ENCODE peak calls at places on chromosomes 3 and 15, in nine cellular contexts. C, H, G, F, O, T, X, L and Y are unnamed samples.

GRCh38 chr3:152539191-152539764 is 270.5 kb downstream of the MBNL1 start:
- DNase-seq in C (no peak), H (no peak), G (no peak), F (no peak), O (no peak), T (peak; percentile 12), X (no peak), L (no peak), Y (no peak)

GRCh38 chr3:15797600-15798303 is at the start of gene ANKRD28:
- DNase-seq in C (peak; percentile 37), H (peak; percentile 45), G (peak; percentile 96), F (no peak), O (no peak), T (no peak), X (no peak), L (no peak), Y (peak; percentile 15)

GRCh38 chr15:63815796-63816533 is 17.8 kb downstream of the HERC1 start:
- DNase-seq in C (no peak), H (no peak), G (peak; percentile 44), F (no peak), O (no peak), T (no peak), X (no peak), L (no peak), Y (no peak)

GRCh38 chr3:58015524-58015915 is 7.3 kb downstream of the FLNB start:
- DNase-seq in C (no peak), H (no peak), G (no peak), F (no peak), O (no peak), T (no peak), X (no peak), L (no peak), Y (no peak)

GRCh38 chr3:106208979-106209378 is 340.2 kb upstream of the CBLB start:
- DNase-seq in C (no peak), H (no peak), G (peak; percentile 77), F (no peak), O (no peak), T (no peak), X (no peak), L (no peak), Y (no peak)

GRCh38 chr3:9690451-9691450 is 12.9 kb upstream of the CPNE9 start:
- DNase-seq in C (no peak), H (no peak), G (peak; percentile 50), F (no peak), O (no peak), T (no peak), X (no peak), L (no peak), Y (no peak)

GRCh38 chr3:151944356-151944755 is 70.9 kb downstream of the SUCNR1 start:
- DNase-seq in C (no peak), H (no peak), G (no peak), F (no peak), O (no peak), T (no peak), X (no peak), L (no peak), Y (no peak)

GRCh38 chr15:28179270-28179669 is 80.2 kb upstream of the OCA2 start:
- DNase-seq in C (no peak), H (no peak), G (no peak), F (no peak), O (no peak), T (no peak), X (no peak), L (no peak), Y (no peak)

GRCh38 chr15:97875513-97876285 is 84.8 kb upstream of the ARRDC4 start:
- DNase-seq in C (no peak), H (no peak), G (no peak), F (no peak), O (no peak), T (peak; percentile 72), X (no peak), L (peak; percentile 26), Y (no peak)

GRCh38 chr3:23859012-23859743 is 53.4 kb downstream of the UBE2E1 start:
- DNase-seq in C (peak; percentile 34), H (no peak), G (peak; percentile 25), F (no peak), O (peak; percentile 27), T (no peak), X (no peak), L (no peak), Y (no peak)

GRCh38 chr3:5181479-5182141 is 5.9 kb upstream of the EDEM1 start:
- DNase-seq in C (no peak), H (no peak), G (no peak), F (no peak), O (no peak), T (no peak), X (no peak), L (no peak), Y (no peak)

GRCh38 chr15:74319596-74320357 is 47.7 kb downstream of the CYP11A1 start:
- DNase-seq in C (no peak), H (no peak), G (peak; percentile 10), F (no peak), O (no peak), T (peak; percentile 71), X (no peak), L (peak; percentile 48), Y (no peak)

GRCh38 chr3:140167600-140168281 is 232.8 kb downstream of the CLSTN2 start:
- DNase-seq in C (no peak), H (no peak), G (no peak), F (no peak), O (no peak), T (no peak), X (no peak), L (no peak), Y (no peak)

GRCh38 chr15:41494190-41494921 is 682 bp downstream of the ITPKA start:
- DNase-seq in C (peak; percentile 21), H (no peak), G (no peak), F (peak; percentile 45), O (no peak), T (peak; percentile 67), X (no peak), L (no peak), Y (no peak)

GRCh38 chr3:122975163-122975923 is 52.2 kb downstream of the SEMA5B start:
- DNase-seq in C (peak; percentile 71), H (no peak), G (peak; percentile 16), F (no peak), O (peak; percentile 61), T (peak; percentile 30), X (no peak), L (no peak), Y (no peak)

GRCh38 chr3:188507244-188507720 is 353.3 kb downstream of the LPP start:
- DNase-seq in C (no peak), H (peak; percentile 15), G (peak; percentile 94), F (no peak), O (no peak), T (no peak), X (no peak), L (no peak), Y (peak; percentile 70)

GRCh38 chr15:41462396-41462795 is 31.3 kb upstream of the ITPKA start:
- DNase-seq in C (no peak), H (no peak), G (no peak), F (no peak), O (no peak), T (no peak), X (no peak), L (no peak), Y (no peak)

GRCh38 chr15:45529613-45530012 is 7.1 kb upstream of the SLC30A4 start:
- DNase-seq in C (no peak), H (no peak), G (no peak), F (no peak), O (no peak), T (no peak), X (no peak), L (peak; percentile 22), Y (no peak)

GRCh38 chr3:98921957-98922356 is 20.5 kb upstream of the DCBLD2 start:
- DNase-seq in C (no peak), H (no peak), G (no peak), F (no peak), O (no peak), T (no peak), X (no peak), L (no peak), Y (no peak)

GRCh38 chr3:5728085-5728484 is 540.6 kb downstream of the EDEM1 start:
- DNase-seq in C (no peak), H (no peak), G (no peak), F (no peak), O (no peak), T (no peak), X (no peak), L (no peak), Y (no peak)